ENCODE peak calls at places on chromosomes 1 and 21, in nine cellular contexts. G is neural progenitor cell; O is GM23248; H is CD4-positive, alpha-beta T cell; M is pancreas; L is left lung; F is CD8-positive, alpha-beta T cell; D is PC-9; I is A549. A is an unnamed sample. For H3K9me3, the result is how much of the 10 kb centered on the place peaks cover.

GRCh38 chr1:193143285-193143684 is 21.5 kb downstream of the CDC73 start:
- DNase-seq in G (no peak), O (peak), H (no peak), M (no peak), L (no peak), F (no peak), D (no peak), I (no peak), A (no peak)

GRCh38 chr1:184790642-184791041 is 36.0 kb upstream of the EDEM3 start:
- DNase-seq in G (no peak), O (peak), H (no peak), M (no peak), L (no peak), F (no peak), D (no peak), I (no peak), A (no peak)

GRCh38 chr1:13797397-13797796 is 97.4 kb downstream of the PRDM2 start:
- DNase-seq in G (no peak), O (no peak), H (no peak), M (no peak), L (no peak), F (no peak), D (no peak), I (no peak), A (no peak)

GRCh38 chr1:199112365-199112764 is 473.5 kb downstream of the PTPRC start:
- DNase-seq in G (no peak), O (no peak), H (no peak), M (no peak), L (no peak), F (no peak), D (no peak), I (no peak), A (no peak)

GRCh38 chr1:117567435-117567834 is 38.4 kb upstream of the TENT5C start:
- DNase-seq in G (no peak), O (no peak), H (no peak), M (no peak), L (no peak), F (no peak), D (no peak), I (no peak), A (no peak)

GRCh38 chr1:35883681-35884155 is 709 bp downstream of the AGO1 start:
- DNase-seq in G (peak), O (peak), H (peak), M (peak), L (peak), F (peak), D (no peak), I (peak), A (no peak)

GRCh38 chr1:93533677-93534076 is 85.8 kb downstream of the FNBP1L start:
- DNase-seq in G (no peak), O (no peak), H (no peak), M (no peak), L (no peak), F (no peak), D (no peak), I (no peak), A (no peak)

GRCh38 chr1:190597361-190597760 is 119.7 kb upstream of the BRINP3 start:
- DNase-seq in G (no peak), O (no peak), H (no peak), M (no peak), L (no peak), F (no peak), D (no peak), I (no peak), A (no peak)

GRCh38 chr1:180778782-180779398 is 133.8 kb upstream of the KIAA1614 start:
- DNase-seq in G (peak), O (no peak), H (no peak), M (no peak), L (no peak), F (no peak), D (no peak), I (peak), A (no peak)

GRCh38 chr1:181551249-181551648 is 67.9 kb downstream of the CACNA1E start:
- DNase-seq in G (peak), O (no peak), H (no peak), M (no peak), L (no peak), F (no peak), D (no peak), I (no peak), A (no peak)

GRCh38 chr1:183191833-183192232 is 5.8 kb downstream of the LAMC2 start:
- DNase-seq in G (no peak), O (peak), H (no peak), M (no peak), L (no peak), F (no peak), D (peak), I (peak), A (no peak)

GRCh38 chr1:44826375-44827196 is 16.5 kb downstream of the PTCH2 start:
- DNase-seq in G (no peak), O (no peak), H (no peak), M (no peak), L (peak), F (no peak), D (no peak), I (no peak), A (no peak)

DNA sequence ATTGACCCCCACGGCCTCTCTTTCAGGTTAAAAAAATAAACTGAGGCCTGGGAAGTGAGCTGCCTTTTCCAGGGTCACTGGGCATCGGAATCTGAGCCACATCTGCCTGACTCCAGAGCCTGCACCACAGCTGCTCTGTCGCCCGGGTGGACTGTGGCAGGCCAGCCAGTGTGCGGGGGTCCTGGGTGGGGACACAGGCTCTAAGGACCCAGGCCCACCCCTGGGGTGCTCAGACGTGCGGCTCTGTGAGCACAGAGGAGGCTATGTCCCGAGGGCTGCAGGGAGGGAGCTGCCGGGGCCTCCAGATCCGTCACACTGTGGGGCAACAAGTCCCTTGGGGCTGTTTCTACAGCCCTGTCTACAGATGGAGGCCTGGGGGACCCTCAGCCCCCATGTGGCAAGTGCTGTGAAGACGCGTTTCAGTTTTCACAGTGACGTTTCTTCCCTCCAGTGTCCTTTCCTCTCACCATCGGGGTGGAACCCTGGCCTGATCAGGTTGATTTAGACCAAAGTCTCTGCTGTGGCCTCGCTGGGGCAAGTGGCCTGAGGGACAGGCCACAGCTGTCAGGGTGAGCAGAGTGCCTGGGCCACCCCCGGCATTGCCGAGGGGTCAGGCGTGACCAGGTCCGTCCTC is 39.2 kb upstream of the ACTRT2 start:
- DNase-seq in G (no peak), O (no peak), H (no peak), M (no peak), L (peak), F (no peak), D (no peak), I (no peak), A (no peak)
- H3K9me3 ChIP-seq in G (under half), O (under half), H (under half), M (under half), L (under half), F (under half), D (under half), I (under half), A (under half)

DNA sequence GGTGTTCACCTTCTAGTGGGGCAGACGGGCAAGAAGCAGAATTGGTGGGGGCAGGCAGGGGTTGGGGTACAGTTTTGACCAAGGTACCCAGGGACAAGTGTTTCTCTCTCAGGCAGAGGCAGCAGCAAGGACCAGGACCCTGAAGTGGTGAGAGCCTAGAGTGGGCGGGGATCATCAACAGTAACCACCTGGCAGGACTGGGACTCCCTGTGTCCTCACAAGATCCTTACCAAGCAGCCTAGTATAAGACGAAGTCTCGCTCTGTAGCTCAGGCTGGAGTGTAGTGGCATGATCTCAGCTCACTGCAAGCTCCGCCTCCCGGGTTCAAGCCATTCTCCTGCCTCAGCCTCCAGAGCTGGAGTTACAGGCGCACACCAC is 3.2 kb upstream of the NADK start:
- DNase-seq in G (no peak), O (peak), H (no peak), M (no peak), L (no peak), F (no peak), D (no peak), I (no peak), A (no peak)
- H3K27ac ChIP-seq in G (no peak), O (no peak), H (peak), M (peak), L (no peak), F (peak), D (peak), I (no peak), A (no peak)

DNA sequence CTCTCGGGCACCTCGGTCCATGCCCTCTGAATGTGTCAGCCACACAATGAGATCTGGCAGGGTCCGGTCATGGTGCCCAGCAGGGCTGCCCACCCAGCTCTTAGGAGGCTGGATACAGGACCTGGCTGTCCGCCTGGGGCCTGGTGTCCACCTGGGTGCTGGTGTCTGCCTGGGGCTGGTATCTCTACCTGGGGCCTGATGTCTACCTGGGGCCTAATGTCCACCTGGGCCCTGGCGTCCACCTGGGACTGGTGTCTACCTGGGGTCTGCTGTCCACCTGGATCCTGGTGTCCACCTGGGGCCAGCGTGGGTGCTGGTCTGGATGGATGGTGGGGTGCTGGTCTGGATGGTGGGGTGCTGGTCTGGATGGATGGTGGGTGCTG is 45.1 kb upstream of the ACTRT2 start:
- DNase-seq in G (no peak), O (no peak), H (no peak), M (no peak), L (peak), F (no peak), D (no peak), I (no peak), A (no peak)
- H3K9me3 ChIP-seq in G (under half), O (under half), H (under half), M (under half), L (under half), F (under half), D (under half), I (under half), A (under half)

DNA sequence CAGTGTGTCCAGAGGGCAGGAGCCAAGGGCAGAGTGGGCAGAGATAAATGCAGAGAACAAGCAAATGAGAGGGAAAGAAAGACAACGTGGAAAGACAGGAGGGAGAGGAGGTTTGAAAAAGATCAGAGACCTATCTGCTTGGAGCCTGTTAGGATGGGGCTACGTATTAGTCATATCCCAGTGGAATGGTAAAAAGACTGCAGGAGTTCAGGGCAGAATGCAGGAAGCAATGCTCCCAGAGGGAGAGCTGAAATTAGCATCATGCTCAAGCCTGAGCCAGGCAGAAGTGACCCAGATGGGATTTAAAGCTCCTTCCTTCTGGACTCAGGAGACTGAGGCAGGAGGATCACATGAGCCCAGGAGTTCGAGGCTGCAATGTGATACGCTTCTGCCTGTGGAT is 261.3 kb upstream of the CHRM3 start:
- DNase-seq in G (no peak), O (no peak), H (no peak), M (no peak), L (no peak), F (no peak), D (no peak), I (no peak), A (no peak)
- H3K27ac ChIP-seq in G (no peak), O (no peak), H (no peak), M (no peak), L (no peak), F (no peak), D (no peak), I (no peak), A (no peak)

DNA sequence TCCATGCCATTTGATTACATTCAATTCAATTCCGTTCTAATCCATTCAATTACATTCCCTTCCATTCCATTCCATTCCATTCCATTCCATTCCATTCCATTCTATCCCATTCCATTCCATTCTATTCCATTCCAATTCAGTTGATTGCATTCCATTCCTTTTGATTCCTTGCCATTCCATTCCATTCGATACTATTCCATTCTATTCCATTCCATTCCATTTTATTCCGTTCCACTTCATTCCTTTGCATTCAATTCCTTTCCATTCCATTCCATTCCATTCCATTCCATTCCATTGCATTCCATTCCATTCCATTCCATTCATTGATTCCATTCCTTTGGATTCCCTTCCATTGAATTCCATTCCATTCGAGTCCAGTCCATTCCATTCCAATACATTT is 2574.0 kb upstream of the TPTE start:
- DNase-seq in G (no peak), O (no peak), H (no peak), M (no peak), L (no peak), F (no peak), D (no peak), I (no peak), A (no peak)
- H3K9me3 ChIP-seq in G (half or more), O (under half), H (half or more), M (under half), L (half or more), F (half or more), D (half or more), I (under half), A (under half)

GRCh38 chr21:45455321-45456013 is 50.5 kb downstream of the COL18A1 start:
- DNase-seq in G (no peak), O (peak), H (no peak), M (peak), L (peak), F (no peak), D (no peak), I (no peak), A (no peak)
- H3K27ac ChIP-seq in G (no peak), O (no peak), H (no peak), M (peak), L (no peak), F (no peak), D (no peak), I (no peak), A (no peak)